ENCODE peak calls at places on chromosomes 13 and 19, in six cellular contexts. P, W, K, L, D and Q are unnamed samples.

GRCh38 chr19:5665781-5666513 is 14.4 kb downstream of the MICOS13 start:
- DNase-seq in P (peak; percentile 70), W (no peak), K (no peak), L (peak; percentile 80), D (no peak), Q (peak; percentile 58)

GRCh38 chr13:103236213-103236612 is 170.0 kb upstream of the SLC10A2 start:
- DNase-seq in P (peak; percentile 18), W (no peak), K (no peak), L (peak; percentile 14), D (no peak), Q (no peak)

GRCh38 chr19:12840091-12841079 is 2.1 kb downstream of the MAST1 start:
- DNase-seq in P (peak; percentile 50), W (peak; percentile 64), K (peak; percentile 87), L (peak; percentile 78), D (peak; percentile 59), Q (peak; percentile 62)

GRCh38 chr13:40109324-40109958 is 454.0 kb downstream of the COG6 start:
- DNase-seq in P (peak; percentile 97), W (no peak), K (peak; percentile 77), L (peak; percentile 99), D (peak; percentile 17), Q (peak; percentile 98)

GRCh38 chr13:97224544-97225324 is 2.6 kb downstream of the MBNL2 start:
- DNase-seq in P (peak; percentile 57), W (peak; percentile 50), K (no peak), L (peak; percentile 60), D (peak; percentile 63), Q (peak; percentile 51)

GRCh38 chr13:40069173-40070044 is 413.9 kb downstream of the COG6 start:
- DNase-seq in P (peak; percentile 82), W (peak; percentile 90), K (no peak), L (peak; percentile 79), D (peak; percentile 67), Q (peak; percentile 46)

GRCh38 chr19:47415953-47416666 is 3.2 kb downstream of the MEIS3 start:
- DNase-seq in P (no peak), W (no peak), K (no peak), L (no peak), D (no peak), Q (no peak)

GRCh38 chr19:45442927-45443461 is 19.3 kb upstream of the ERCC1 start:
- DNase-seq in P (peak; percentile 27), W (peak; percentile 52), K (no peak), L (no peak), D (peak; percentile 48), Q (peak; percentile 36)

GRCh38 chr19:38666662-38667448 is 19.4 kb downstream of the ACTN4 start:
- DNase-seq in P (peak; percentile 76), W (no peak), K (no peak), L (peak; percentile 84), D (peak; percentile 74), Q (peak; percentile 91)

GRCh38 chr19:10760268-10760944 is 42.5 kb downstream of the DNM2 start:
- DNase-seq in P (no peak), W (peak; percentile 84), K (no peak), L (no peak), D (no peak), Q (no peak)

GRCh38 chr19:39284032-39284431 is 12.2 kb upstream of the IFNL1 start:
- DNase-seq in P (no peak), W (no peak), K (no peak), L (no peak), D (no peak), Q (no peak)

GRCh38 chr13:95300625-95301134 is 571 bp downstream of the ABCC4 start:
- DNase-seq in P (peak; percentile 60), W (peak; percentile 67), K (no peak), L (peak; percentile 54), D (peak; percentile 37), Q (peak; percentile 51)

GRCh38 chr19:12913871-12914690 is 5.0 kb downstream of the SYCE2 start:
- DNase-seq in P (no peak), W (peak; percentile 47), K (no peak), L (no peak), D (no peak), Q (peak; percentile 37)

GRCh38 chr19:15378529-15379082 is 981 bp downstream of the AKAP8 start:
- DNase-seq in P (peak; percentile 53), W (peak; percentile 73), K (no peak), L (peak; percentile 67), D (peak; percentile 20), Q (peak; percentile 40)

GRCh38 chr19:1067341-1068103 is 555 bp downstream of the ARHGAP45 start:
- DNase-seq in P (no peak), W (no peak), K (no peak), L (no peak), D (no peak), Q (no peak)

GRCh38 chr19:22634450-22634827 is 315 bp downstream of the ZNF492 start:
- DNase-seq in P (no peak), W (no peak), K (no peak), L (no peak), D (no peak), Q (no peak)

GRCh38 chr13:114313061-114313860 is 1.0 kb upstream of the CHAMP1 start:
- DNase-seq in P (no peak), W (no peak), K (no peak), L (peak; percentile 45), D (no peak), Q (peak; percentile 22)

GRCh38 chr13:95128045-95128643 is 173.1 kb downstream of the ABCC4 start:
- DNase-seq in P (peak; percentile 47), W (no peak), K (no peak), L (no peak), D (no peak), Q (peak; percentile 66)

GRCh38 chr13:30711837-30712236 is 23.5 kb upstream of the ALOX5AP start:
- DNase-seq in P (no peak), W (no peak), K (no peak), L (peak; percentile 29), D (no peak), Q (peak; percentile 43)

GRCh38 chr19:5691205-5691929 is 1.3 kb downstream of the RPL36 start:
- DNase-seq in P (peak; percentile 78), W (peak; percentile 72), K (no peak), L (peak; percentile 55), D (peak; percentile 49), Q (peak; percentile 73)

GRCh38 chr19:13764821-13765394 is 586 bp downstream of the MRI1 start:
- DNase-seq in P (no peak), W (peak; percentile 44), K (no peak), L (peak; percentile 29), D (no peak), Q (no peak)

GRCh38 chr19:36851898-36852297 is 1.2 kb downstream of the ZNF345 start:
- DNase-seq in P (no peak), W (no peak), K (no peak), L (no peak), D (no peak), Q (no peak)

GRCh38 chr13:102091231-102091630 is 310.6 kb downstream of the FGF14 start:
- DNase-seq in P (no peak), W (no peak), K (no peak), L (peak; percentile 4), D (peak; percentile 3), Q (no peak)

GRCh38 chr19:53132231-53132991 is at the start of gene ZNF415:
- DNase-seq in P (peak; percentile 47), W (peak; percentile 92), K (peak; percentile 1), L (peak; percentile 62), D (no peak), Q (peak; percentile 69)

GRCh38 chr19:54416695-54417491 is 1.6 kb downstream of the TTYH1 start:
- DNase-seq in P (no peak), W (peak; percentile 76), K (no peak), L (no peak), D (no peak), Q (no peak)

GRCh38 chr13:99151516-99151915 is 49.1 kb upstream of the UBAC2 start:
- DNase-seq in P (peak; percentile 65), W (no peak), K (peak; percentile 77), L (peak; percentile 86), D (no peak), Q (peak; percentile 83)

GRCh38 chr13:40692946-40693345 is 26.5 kb upstream of the FOXO1 start:
- DNase-seq in P (peak; percentile 4), W (no peak), K (no peak), L (peak; percentile 49), D (no peak), Q (no peak)

GRCh38 chr13:109712187-109712601 is 74.2 kb downstream of the IRS2 start:
- DNase-seq in P (no peak), W (no peak), K (no peak), L (no peak), D (no peak), Q (no peak)